ENCODE peak calls at places on chromosomes 6 and 20, in ten cellular contexts. G is ascending aorta; T is HCEC 1CT; O is transverse colon; V is DMS79 treated with DMSO at 0.1 percent for 48 hours; K is SK-N-MC; Q is choroid plexus epithelial cell; A is ACHN; S is activated T-cell treated with anti-CD3 and anti-CD28 coated beads, Interleukin-2, amount 50 U/mL, for 72 hours; L is stimulated activated CD8-positive, alpha-beta memory T cell treated with anti-CD3 and anti-CD28 coated beads, Interleukin-4, amount 100 ng/mL, for 4 hours. D is an unnamed sample.

GRCh38 chr6:89689732-89690131 is 51.2 kb upstream of the LYRM2 start:
- DNase-seq in G (no peak), T (no peak), O (no peak), V (no peak), K (peak; percentile 20), Q (peak; percentile 67), A (no peak), S (no peak), L (no peak), D (peak; percentile 42)

GRCh38 chr20:25065625-25066338 is 7.8 kb upstream of the ACSS1 start:
- DNase-seq in G (no peak), T (peak; percentile 46), O (peak; percentile 72), V (peak; percentile 62), K (no peak), Q (peak; percentile 82), A (peak; percentile 46), S (peak; percentile 52), L (peak; percentile 48), D (peak; percentile 67)

GRCh38 chr6:114581293-114581692 is 238.5 kb upstream of the HS3ST5 start:
- DNase-seq in G (no peak), T (no peak), O (no peak), V (no peak), K (no peak), Q (no peak), A (no peak), S (no peak), L (no peak), D (no peak)

GRCh38 chr20:64164123-64164836 is at the start of gene MYT1:
- DNase-seq in G (no peak), T (no peak), O (no peak), V (peak; percentile 98), K (no peak), Q (no peak), A (no peak), S (no peak), L (no peak), D (no peak)

GRCh38 chr20:8424010-8424409 is 291.9 kb downstream of the PLCB1 start:
- DNase-seq in G (no peak), T (peak; percentile 80), O (no peak), V (no peak), K (no peak), Q (peak; percentile 70), A (no peak), S (no peak), L (no peak), D (no peak)

GRCh38 chr20:50126662-50127061 is 13.7 kb upstream of the UBE2V1 start:
- DNase-seq in G (no peak), T (no peak), O (peak; percentile 77), V (no peak), K (no peak), Q (no peak), A (peak; percentile 50), S (no peak), L (no peak), D (no peak)

GRCh38 chr20:8432435-8433148 is 300.5 kb downstream of the PLCB1 start:
- DNase-seq in G (no peak), T (no peak), O (no peak), V (no peak), K (no peak), Q (peak; percentile 14), A (no peak), S (no peak), L (no peak), D (no peak)

GRCh38 chr6:35181313-35181932 is 32.3 kb upstream of the SCUBE3 start:
- DNase-seq in G (no peak), T (peak; percentile 37), O (no peak), V (peak; percentile 83), K (no peak), Q (peak; percentile 66), A (no peak), S (no peak), L (no peak), D (no peak)

GRCh38 chr6:132401120-132401940 is at the start of gene MOXD1:
- DNase-seq in G (no peak), T (peak; percentile 82), O (peak; percentile 55), V (no peak), K (no peak), Q (peak; percentile 41), A (peak; percentile 78), S (no peak), L (no peak), D (peak; percentile 11)

GRCh38 chr20:57023007-57023406 is 243.4 kb downstream of the BMP7 start:
- DNase-seq in G (no peak), T (no peak), O (no peak), V (no peak), K (no peak), Q (no peak), A (no peak), S (no peak), L (no peak), D (no peak)

GRCh38 chr6:25655746-25656145 is 3.7 kb downstream of the SCGN start:
- DNase-seq in G (no peak), T (no peak), O (no peak), V (peak; percentile 59), K (no peak), Q (no peak), A (no peak), S (no peak), L (no peak), D (no peak)

GRCh38 chr6:154230910-154231595 is 125.5 kb downstream of the IPCEF1 start:
- DNase-seq in G (no peak), T (no peak), O (no peak), V (no peak), K (no peak), Q (no peak), A (no peak), S (no peak), L (no peak), D (no peak)

GRCh38 chr6:122789862-122790739 is 1.0 kb downstream of the SMPDL3A start:
- DNase-seq in G (no peak), T (peak; percentile 39), O (no peak), V (peak; percentile 89), K (no peak), Q (peak; percentile 61), A (peak; percentile 46), S (peak; percentile 55), L (no peak), D (peak; percentile 6)

GRCh38 chr6:147837540-147837939 is 329.1 kb downstream of the SAMD5 start:
- DNase-seq in G (no peak), T (no peak), O (no peak), V (no peak), K (no peak), Q (no peak), A (no peak), S (no peak), L (no peak), D (no peak)

GRCh38 chr20:37845261-37845681 is 57.7 kb upstream of the VSTM2L start:
- DNase-seq in G (no peak), T (no peak), O (no peak), V (no peak), K (no peak), Q (no peak), A (no peak), S (no peak), L (no peak), D (no peak)

GRCh38 chr6:9404351-9405146 is 969.2 kb upstream of the SLC35B3 start:
- DNase-seq in G (no peak), T (peak; percentile 3), O (no peak), V (no peak), K (no peak), Q (no peak), A (no peak), S (no peak), L (no peak), D (no peak)

GRCh38 chr6:18326980-18327379 is 60.2 kb upstream of the RNF144B start:
- DNase-seq in G (no peak), T (no peak), O (no peak), V (no peak), K (no peak), Q (no peak), A (no peak), S (no peak), L (no peak), D (no peak)

GRCh38 chr6:24883618-24884017 is 52.1 kb downstream of the RIPOR2 start:
- DNase-seq in G (no peak), T (peak; percentile 65), O (no peak), V (no peak), K (no peak), Q (peak; percentile 53), A (no peak), S (peak; percentile 59), L (no peak), D (no peak)

GRCh38 chr6:155100087-155100486 is 105.0 kb downstream of the TIAM2 start:
- DNase-seq in G (no peak), T (no peak), O (no peak), V (peak; percentile 73), K (no peak), Q (no peak), A (peak; percentile 33), S (no peak), L (no peak), D (no peak)

GRCh38 chr6:163232649-163233048 is 181.9 kb upstream of the QKI start:
- DNase-seq in G (no peak), T (no peak), O (no peak), V (no peak), K (no peak), Q (no peak), A (no peak), S (no peak), L (no peak), D (no peak)

GRCh38 chr20:32355417-32355841 is 2.7 kb upstream of the ASXL1 start:
- DNase-seq in G (no peak), T (no peak), O (no peak), V (no peak), K (no peak), Q (no peak), A (no peak), S (peak; percentile 49), L (no peak), D (no peak)

GRCh38 chr20:17873410-17874270 is 95.0 kb downstream of the SNX5 start:
- DNase-seq in G (peak; percentile 55), T (peak; percentile 88), O (peak; percentile 91), V (peak; percentile 84), K (peak; percentile 26), Q (peak; percentile 91), A (peak; percentile 62), S (no peak), L (no peak), D (peak; percentile 83)

GRCh38 chr20:24136659-24137246 is 148.2 kb upstream of the GGTLC1 start:
- DNase-seq in G (no peak), T (no peak), O (no peak), V (no peak), K (no peak), Q (no peak), A (no peak), S (no peak), L (no peak), D (no peak)